ENCODE peak calls at places on chromosomes 4 and X, in eight cellular contexts. One of them, this sample, is unnamed.

GRCh38 chr4:133711817-133712216 is 489.8 kb downstream of the PABPC4L start:
- DNase-seq in tibial nerve: no peak
- DNase-seq in GM23338: peak
- DNase-seq in fibroblast of mammary gland: no peak
- DNase-seq in stomach: no peak
- DNase-seq in astrocyte: peak
- DNase-seq in colonic mucosa: no peak
- DNase-seq in lower lobe of right lung: no peak
- DNase-seq in this sample: peak

GRCh38 chrX:38937400-38937799 is 136.1 kb downstream of the MID1IP1 start:
- DNase-seq in stomach: no peak
- DNase-seq in fibroblast of mammary gland: peak
- DNase-seq in GM23338: no peak
- DNase-seq in astrocyte: no peak
- DNase-seq in lower lobe of right lung: no peak
- DNase-seq in tibial nerve: no peak
- DNase-seq in colonic mucosa: no peak
- DNase-seq in this sample: no peak

GRCh38 chrX:65878456-65878855 is 161.4 kb downstream of the VSIG4 start:
- DNase-seq in lower lobe of right lung: no peak
- DNase-seq in tibial nerve: no peak
- DNase-seq in astrocyte: no peak
- DNase-seq in GM23338: no peak
- DNase-seq in stomach: no peak
- DNase-seq in fibroblast of mammary gland: no peak
- DNase-seq in colonic mucosa: no peak
- DNase-seq in this sample: no peak

GRCh38 chr4:21248336-21248735 is 548.1 kb downstream of the PACRGL start:
- DNase-seq in stomach: no peak
- DNase-seq in fibroblast of mammary gland: no peak
- DNase-seq in astrocyte: no peak
- DNase-seq in colonic mucosa: no peak
- DNase-seq in lower lobe of right lung: no peak
- DNase-seq in tibial nerve: no peak
- DNase-seq in GM23338: no peak
- DNase-seq in this sample: no peak

GRCh38 chr4:99219479-99219878 is 433 bp upstream of the ADH6 start:
- DNase-seq in stomach: no peak
- DNase-seq in colonic mucosa: no peak
- DNase-seq in lower lobe of right lung: no peak
- DNase-seq in GM23338: no peak
- DNase-seq in astrocyte: no peak
- DNase-seq in tibial nerve: no peak
- DNase-seq in fibroblast of mammary gland: no peak
- DNase-seq in this sample: no peak

GRCh38 chr4:149980941-149981340 is 97.3 kb upstream of the DCLK2 start:
- DNase-seq in tibial nerve: peak
- DNase-seq in astrocyte: peak
- DNase-seq in colonic mucosa: peak
- DNase-seq in stomach: peak
- DNase-seq in GM23338: peak
- DNase-seq in fibroblast of mammary gland: peak
- DNase-seq in lower lobe of right lung: no peak
- DNase-seq in this sample: peak

GRCh38 chr4:163332526-163333405 is at the start of gene NPY1R:
- DNase-seq in fibroblast of mammary gland: peak
- DNase-seq in colonic mucosa: peak
- DNase-seq in stomach: peak
- DNase-seq in astrocyte: peak
- DNase-seq in tibial nerve: peak
- DNase-seq in GM23338: peak
- DNase-seq in lower lobe of right lung: peak
- DNase-seq in this sample: peak

GRCh38 chr4:46506876-46507275 is 116.9 kb upstream of the GABRA2 start:
- DNase-seq in stomach: no peak
- DNase-seq in colonic mucosa: no peak
- DNase-seq in tibial nerve: no peak
- DNase-seq in lower lobe of right lung: no peak
- DNase-seq in fibroblast of mammary gland: peak
- DNase-seq in GM23338: no peak
- DNase-seq in astrocyte: peak
- DNase-seq in this sample: peak

GRCh38 chrX:154381271-154381670 is 2.2 kb downstream of the EMD start:
- DNase-seq in colonic mucosa: no peak
- DNase-seq in GM23338: peak
- DNase-seq in astrocyte: no peak
- DNase-seq in tibial nerve: no peak
- DNase-seq in lower lobe of right lung: no peak
- DNase-seq in stomach: no peak
- DNase-seq in fibroblast of mammary gland: no peak
- DNase-seq in this sample: no peak

GRCh38 chrX:2423899-2424298 is 76.9 kb downstream of the DHRSX start:
- DNase-seq in astrocyte: no peak
- DNase-seq in stomach: no peak
- DNase-seq in tibial nerve: no peak
- DNase-seq in lower lobe of right lung: no peak
- DNase-seq in GM23338: no peak
- DNase-seq in colonic mucosa: no peak
- DNase-seq in fibroblast of mammary gland: no peak
- DNase-seq in this sample: no peak

GRCh38 chrX:2424317-2424716 is 76.5 kb downstream of the DHRSX start:
- DNase-seq in GM23338: no peak
- DNase-seq in astrocyte: no peak
- DNase-seq in stomach: no peak
- DNase-seq in tibial nerve: no peak
- DNase-seq in colonic mucosa: no peak
- DNase-seq in lower lobe of right lung: no peak
- DNase-seq in fibroblast of mammary gland: no peak
- DNase-seq in this sample: no peak

GRCh38 chrX:2427147-2427546 is 73.6 kb downstream of the DHRSX start:
- DNase-seq in GM23338: no peak
- DNase-seq in astrocyte: no peak
- DNase-seq in colonic mucosa: no peak
- DNase-seq in lower lobe of right lung: no peak
- DNase-seq in stomach: no peak
- DNase-seq in fibroblast of mammary gland: no peak
- DNase-seq in tibial nerve: no peak
- DNase-seq in this sample: peak

GRCh38 chrX:2426289-2426882 is 74.4 kb downstream of the DHRSX start:
- DNase-seq in tibial nerve: no peak
- DNase-seq in colonic mucosa: no peak
- DNase-seq in astrocyte: no peak
- DNase-seq in stomach: no peak
- DNase-seq in GM23338: no peak
- DNase-seq in fibroblast of mammary gland: no peak
- DNase-seq in lower lobe of right lung: no peak
- DNase-seq in this sample: no peak

GRCh38 chrX:2425281-2426071 is 75.3 kb downstream of the DHRSX start:
- DNase-seq in astrocyte: peak
- DNase-seq in stomach: no peak
- DNase-seq in GM23338: peak
- DNase-seq in fibroblast of mammary gland: peak
- DNase-seq in tibial nerve: no peak
- DNase-seq in lower lobe of right lung: no peak
- DNase-seq in colonic mucosa: no peak
- DNase-seq in this sample: no peak
- TF ChIP-seq CTCF in astrocyte: no peak
- TF ChIP-seq CTCF in stomach: no peak
- TF ChIP-seq CTCF in GM23338: peak
- TF ChIP-seq CTCF in fibroblast of mammary gland: no peak
- TF ChIP-seq CTCF in tibial nerve: no peak
- TF ChIP-seq CTCF in lower lobe of right lung: no peak
- TF ChIP-seq CTCF in colonic mucosa: no peak
- TF ChIP-seq CTCF in this sample: no peak

GRCh38 chr4:122765702-122766352 is 33.3 kb downstream of the BBS12 start:
- DNase-seq in lower lobe of right lung: no peak
- DNase-seq in stomach: no peak
- DNase-seq in astrocyte: peak
- DNase-seq in GM23338: no peak
- DNase-seq in tibial nerve: no peak
- DNase-seq in colonic mucosa: no peak
- DNase-seq in fibroblast of mammary gland: peak
- DNase-seq in this sample: peak

GRCh38 chr4:122762966-122763716 is 30.6 kb downstream of the BBS12 start:
- DNase-seq in astrocyte: no peak
- DNase-seq in GM23338: no peak
- DNase-seq in fibroblast of mammary gland: no peak
- DNase-seq in stomach: no peak
- DNase-seq in lower lobe of right lung: no peak
- DNase-seq in colonic mucosa: no peak
- DNase-seq in tibial nerve: no peak
- DNase-seq in this sample: no peak

GRCh38 chr4:122762520-122762919 is 30.0 kb downstream of the BBS12 start:
- DNase-seq in astrocyte: no peak
- DNase-seq in colonic mucosa: no peak
- DNase-seq in lower lobe of right lung: no peak
- DNase-seq in tibial nerve: no peak
- DNase-seq in GM23338: no peak
- DNase-seq in stomach: no peak
- DNase-seq in fibroblast of mammary gland: no peak
- DNase-seq in this sample: no peak

GRCh38 chr4:122764808-122765189 is 32.3 kb downstream of the BBS12 start:
- DNase-seq in stomach: no peak
- DNase-seq in lower lobe of right lung: no peak
- DNase-seq in GM23338: no peak
- DNase-seq in tibial nerve: no peak
- DNase-seq in colonic mucosa: no peak
- DNase-seq in fibroblast of mammary gland: peak
- DNase-seq in astrocyte: peak
- DNase-seq in this sample: peak

GRCh38 chr4:122764071-122764807 is 31.7 kb downstream of the BBS12 start:
- DNase-seq in lower lobe of right lung: no peak
- DNase-seq in astrocyte: peak
- DNase-seq in GM23338: no peak
- DNase-seq in tibial nerve: no peak
- DNase-seq in stomach: no peak
- DNase-seq in fibroblast of mammary gland: peak
- DNase-seq in colonic mucosa: no peak
- DNase-seq in this sample: peak
- H3K4me3 ChIP-seq in lower lobe of right lung: no peak
- H3K4me3 ChIP-seq in astrocyte: no peak
- H3K4me3 ChIP-seq in GM23338: no peak
- H3K4me3 ChIP-seq in tibial nerve: no peak
- H3K4me3 ChIP-seq in stomach: no peak
- H3K4me3 ChIP-seq in fibroblast of mammary gland: peak
- H3K4me3 ChIP-seq in colonic mucosa: no peak
- H3K4me3 ChIP-seq in this sample: no peak

GRCh38 chr4:37968747-37969146 is 8.5 kb downstream of the PTTG2 start:
- DNase-seq in GM23338: no peak
- DNase-seq in tibial nerve: no peak
- DNase-seq in stomach: no peak
- DNase-seq in colonic mucosa: no peak
- DNase-seq in lower lobe of right lung: no peak
- DNase-seq in astrocyte: no peak
- DNase-seq in fibroblast of mammary gland: no peak
- DNase-seq in this sample: no peak

GRCh38 chr4:37973481-37973880 is 13.3 kb downstream of the PTTG2 start:
- DNase-seq in tibial nerve: no peak
- DNase-seq in astrocyte: no peak
- DNase-seq in colonic mucosa: no peak
- DNase-seq in fibroblast of mammary gland: no peak
- DNase-seq in lower lobe of right lung: no peak
- DNase-seq in stomach: no peak
- DNase-seq in GM23338: no peak
- DNase-seq in this sample: no peak

GRCh38 chr4:37971202-37971601 is 11.0 kb downstream of the PTTG2 start:
- DNase-seq in tibial nerve: no peak
- DNase-seq in fibroblast of mammary gland: no peak
- DNase-seq in colonic mucosa: no peak
- DNase-seq in astrocyte: no peak
- DNase-seq in lower lobe of right lung: no peak
- DNase-seq in stomach: no peak
- DNase-seq in GM23338: no peak
- DNase-seq in this sample: no peak

GRCh38 chr4:37967749-37968148 is 7.6 kb downstream of the PTTG2 start:
- DNase-seq in GM23338: no peak
- DNase-seq in fibroblast of mammary gland: no peak
- DNase-seq in colonic mucosa: no peak
- DNase-seq in astrocyte: no peak
- DNase-seq in stomach: no peak
- DNase-seq in lower lobe of right lung: no peak
- DNase-seq in tibial nerve: no peak
- DNase-seq in this sample: no peak

GRCh38 chr4:37970702-37971101 is 10.5 kb downstream of the PTTG2 start:
- DNase-seq in stomach: peak
- DNase-seq in colonic mucosa: peak
- DNase-seq in tibial nerve: no peak
- DNase-seq in fibroblast of mammary gland: peak
- DNase-seq in astrocyte: peak
- DNase-seq in GM23338: peak
- DNase-seq in lower lobe of right lung: peak
- DNase-seq in this sample: peak
- TF ChIP-seq CTCF in stomach: peak
- TF ChIP-seq CTCF in colonic mucosa: peak
- TF ChIP-seq CTCF in tibial nerve: peak
- TF ChIP-seq CTCF in fibroblast of mammary gland: peak
- TF ChIP-seq CTCF in astrocyte: peak
- TF ChIP-seq CTCF in GM23338: peak
- TF ChIP-seq CTCF in lower lobe of right lung: peak
- TF ChIP-seq CTCF in this sample: peak

GRCh38 chr4:153539058-153539826 is 73.1 kb downstream of the TMEM131L start:
- DNase-seq in lower lobe of right lung: no peak
- DNase-seq in colonic mucosa: no peak
- DNase-seq in tibial nerve: no peak
- DNase-seq in stomach: no peak
- DNase-seq in GM23338: no peak
- DNase-seq in fibroblast of mammary gland: no peak
- DNase-seq in astrocyte: no peak
- DNase-seq in this sample: no peak
- H3K4me3 ChIP-seq in lower lobe of right lung: peak
- H3K4me3 ChIP-seq in colonic mucosa: no peak
- H3K4me3 ChIP-seq in tibial nerve: peak
- H3K4me3 ChIP-seq in stomach: peak
- H3K4me3 ChIP-seq in GM23338: no peak
- H3K4me3 ChIP-seq in fibroblast of mammary gland: no peak
- H3K4me3 ChIP-seq in astrocyte: no peak
- H3K4me3 ChIP-seq in this sample: peak

GRCh38 chr4:170008376-170008775 is 17.8 kb downstream of the MFAP3L start:
- DNase-seq in stomach: no peak
- DNase-seq in GM23338: no peak
- DNase-seq in colonic mucosa: no peak
- DNase-seq in tibial nerve: no peak
- DNase-seq in fibroblast of mammary gland: no peak
- DNase-seq in lower lobe of right lung: no peak
- DNase-seq in astrocyte: no peak
- DNase-seq in this sample: no peak
- TF ChIP-seq CTCF in stomach: no peak
- TF ChIP-seq CTCF in GM23338: no peak
- TF ChIP-seq CTCF in colonic mucosa: no peak
- TF ChIP-seq CTCF in tibial nerve: no peak
- TF ChIP-seq CTCF in fibroblast of mammary gland: no peak
- TF ChIP-seq CTCF in lower lobe of right lung: no peak
- TF ChIP-seq CTCF in astrocyte: no peak
- TF ChIP-seq CTCF in this sample: no peak

GRCh38 chr4:17812125-17812524 is 1.3 kb downstream of the NCAPG start:
- DNase-seq in lower lobe of right lung: no peak
- DNase-seq in tibial nerve: no peak
- DNase-seq in colonic mucosa: no peak
- DNase-seq in GM23338: no peak
- DNase-seq in fibroblast of mammary gland: no peak
- DNase-seq in stomach: no peak
- DNase-seq in astrocyte: no peak
- DNase-seq in this sample: no peak
- H3K4me3 ChIP-seq in lower lobe of right lung: no peak
- H3K4me3 ChIP-seq in tibial nerve: no peak
- H3K4me3 ChIP-seq in colonic mucosa: no peak
- H3K4me3 ChIP-seq in GM23338: peak
- H3K4me3 ChIP-seq in fibroblast of mammary gland: peak
- H3K4me3 ChIP-seq in stomach: no peak
- H3K4me3 ChIP-seq in astrocyte: peak
- H3K4me3 ChIP-seq in this sample: peak